ENCODE peak calls at places on chromosomes 3 and 15, in six cellular contexts. One of them, this sample, is unnamed.

GRCh38 chr15:62186578-62186977 is 21.5 kb upstream of the C2CD4B start:
- DNase-seq in fibroblast of pulmonary artery: no peak
- DNase-seq in left lung: no peak
- DNase-seq in foreskin keratinocyte: no peak
- DNase-seq in heart right ventricle: no peak
- DNase-seq in HFF-Myc: no peak
- DNase-seq in this sample: no peak

GRCh38 chr3:11995061-11995460 is 9.1 kb upstream of the SYN2 start:
- DNase-seq in left lung: no peak
- DNase-seq in HFF-Myc: no peak
- DNase-seq in heart right ventricle: no peak
- DNase-seq in foreskin keratinocyte: no peak
- DNase-seq in fibroblast of pulmonary artery: no peak
- DNase-seq in this sample: no peak

GRCh38 chr15:56040081-56041035 is 46.9 kb upstream of the NEDD4 start:
- DNase-seq in HFF-Myc: peak; percentile 94
- DNase-seq in left lung: peak; percentile 65
- DNase-seq in heart right ventricle: peak; percentile 51
- DNase-seq in fibroblast of pulmonary artery: peak; percentile 98
- DNase-seq in foreskin keratinocyte: peak; percentile 95
- DNase-seq in this sample: peak; percentile 96

GRCh38 chr3:36488077-36488789 is 107.9 kb downstream of the STAC start:
- DNase-seq in fibroblast of pulmonary artery: peak; percentile 7
- DNase-seq in heart right ventricle: no peak
- DNase-seq in foreskin keratinocyte: no peak
- DNase-seq in HFF-Myc: no peak
- DNase-seq in left lung: no peak
- DNase-seq in this sample: peak; percentile 6

GRCh38 chr3:78875851-78876250 is 891.9 kb downstream of the ROBO1 start:
- DNase-seq in heart right ventricle: no peak
- DNase-seq in fibroblast of pulmonary artery: no peak
- DNase-seq in left lung: no peak
- DNase-seq in foreskin keratinocyte: no peak
- DNase-seq in HFF-Myc: no peak
- DNase-seq in this sample: no peak

GRCh38 chr15:92395176-92395521 is 1.5 kb downstream of the ST8SIA2 start:
- DNase-seq in fibroblast of pulmonary artery: no peak
- DNase-seq in heart right ventricle: no peak
- DNase-seq in HFF-Myc: no peak
- DNase-seq in left lung: no peak
- DNase-seq in foreskin keratinocyte: no peak
- DNase-seq in this sample: no peak

GRCh38 chr15:81400640-81401236 is 26.7 kb upstream of the TMC3 start:
- DNase-seq in foreskin keratinocyte: no peak
- DNase-seq in HFF-Myc: peak; percentile 21
- DNase-seq in heart right ventricle: no peak
- DNase-seq in left lung: no peak
- DNase-seq in fibroblast of pulmonary artery: peak; percentile 81
- DNase-seq in this sample: peak; percentile 63

GRCh38 chr3:15630646-15631350 is 29.3 kb downstream of the BTD start:
- DNase-seq in fibroblast of pulmonary artery: peak; percentile 82
- DNase-seq in foreskin keratinocyte: no peak
- DNase-seq in HFF-Myc: no peak
- DNase-seq in left lung: no peak
- DNase-seq in heart right ventricle: no peak
- DNase-seq in this sample: peak; percentile 87

GRCh38 chr3:22922317-22922716 is 280.8 kb upstream of the UBE2E2 start:
- DNase-seq in heart right ventricle: no peak
- DNase-seq in fibroblast of pulmonary artery: peak; percentile 27
- DNase-seq in foreskin keratinocyte: no peak
- DNase-seq in HFF-Myc: no peak
- DNase-seq in left lung: no peak
- DNase-seq in this sample: peak; percentile 34

GRCh38 chr15:69217381-69217780 is 56.9 kb downstream of the GLCE start:
- DNase-seq in fibroblast of pulmonary artery: no peak
- DNase-seq in HFF-Myc: no peak
- DNase-seq in foreskin keratinocyte: no peak
- DNase-seq in heart right ventricle: no peak
- DNase-seq in left lung: no peak
- DNase-seq in this sample: no peak

GRCh38 chr15:70170096-70170699 is 72.5 kb upstream of the TLE3 start:
- DNase-seq in fibroblast of pulmonary artery: no peak
- DNase-seq in heart right ventricle: no peak
- DNase-seq in foreskin keratinocyte: no peak
- DNase-seq in HFF-Myc: no peak
- DNase-seq in left lung: no peak
- DNase-seq in this sample: no peak

GRCh38 chr3:174408310-174408709 is 450.8 kb upstream of the NAALADL2 start:
- DNase-seq in heart right ventricle: no peak
- DNase-seq in foreskin keratinocyte: no peak
- DNase-seq in left lung: no peak
- DNase-seq in HFF-Myc: no peak
- DNase-seq in fibroblast of pulmonary artery: peak; percentile 33
- DNase-seq in this sample: peak; percentile 14

GRCh38 chr3:186380622-186381380 is 18.8 kb upstream of the DGKG start:
- DNase-seq in HFF-Myc: no peak
- DNase-seq in left lung: no peak
- DNase-seq in foreskin keratinocyte: no peak
- DNase-seq in heart right ventricle: peak; percentile 32
- DNase-seq in fibroblast of pulmonary artery: peak; percentile 7
- DNase-seq in this sample: peak; percentile 22

GRCh38 chr3:156847746-156848339 is 21.7 kb downstream of the LEKR1 start:
- DNase-seq in heart right ventricle: no peak
- DNase-seq in left lung: no peak
- DNase-seq in HFF-Myc: no peak
- DNase-seq in fibroblast of pulmonary artery: no peak
- DNase-seq in foreskin keratinocyte: no peak
- DNase-seq in this sample: no peak

GRCh38 chr3:23668430-23668904 is 137.3 kb upstream of the UBE2E1 start:
- DNase-seq in HFF-Myc: peak; percentile 80
- DNase-seq in fibroblast of pulmonary artery: peak; percentile 86
- DNase-seq in left lung: no peak
- DNase-seq in heart right ventricle: no peak
- DNase-seq in foreskin keratinocyte: peak; percentile 76
- DNase-seq in this sample: peak; percentile 90

GRCh38 chr15:47846128-47846868 is 129.0 kb downstream of the SEMA6D start:
- DNase-seq in fibroblast of pulmonary artery: no peak
- DNase-seq in heart right ventricle: no peak
- DNase-seq in left lung: no peak
- DNase-seq in HFF-Myc: no peak
- DNase-seq in foreskin keratinocyte: no peak
- DNase-seq in this sample: no peak

GRCh38 chr3:46733026-46733800 is 15.5 kb upstream of the PRSS50 start:
- DNase-seq in fibroblast of pulmonary artery: peak; percentile 37
- DNase-seq in foreskin keratinocyte: no peak
- DNase-seq in HFF-Myc: no peak
- DNase-seq in left lung: no peak
- DNase-seq in heart right ventricle: peak; percentile 1
- DNase-seq in this sample: peak; percentile 19

GRCh38 chr3:47323431-47324277 is 40.9 kb downstream of the KLHL18 start:
- DNase-seq in left lung: no peak
- DNase-seq in HFF-Myc: no peak
- DNase-seq in heart right ventricle: no peak
- DNase-seq in foreskin keratinocyte: peak; percentile 48
- DNase-seq in fibroblast of pulmonary artery: peak; percentile 18
- DNase-seq in this sample: no peak

GRCh38 chr15:58438956-58439355 is 7.2 kb downstream of the LIPC start:
- DNase-seq in HFF-Myc: no peak
- DNase-seq in foreskin keratinocyte: no peak
- DNase-seq in fibroblast of pulmonary artery: peak; percentile 72
- DNase-seq in left lung: no peak
- DNase-seq in heart right ventricle: peak; percentile 65
- DNase-seq in this sample: peak; percentile 62

GRCh38 chr3:42014443-42014945 is 52.6 kb upstream of the ULK4 start:
- DNase-seq in fibroblast of pulmonary artery: peak; percentile 33
- DNase-seq in heart right ventricle: no peak
- DNase-seq in foreskin keratinocyte: no peak
- DNase-seq in HFF-Myc: no peak
- DNase-seq in left lung: no peak
- DNase-seq in this sample: no peak

GRCh38 chr3:42013652-42014442 is 51.9 kb upstream of the ULK4 start:
- DNase-seq in HFF-Myc: no peak
- DNase-seq in heart right ventricle: peak; percentile 52
- DNase-seq in fibroblast of pulmonary artery: no peak
- DNase-seq in foreskin keratinocyte: no peak
- DNase-seq in left lung: peak; percentile 54
- DNase-seq in this sample: no peak

GRCh38 chr3:42012378-42012934 is 50.6 kb upstream of the ULK4 start:
- DNase-seq in fibroblast of pulmonary artery: no peak
- DNase-seq in heart right ventricle: no peak
- DNase-seq in HFF-Myc: no peak
- DNase-seq in left lung: no peak
- DNase-seq in foreskin keratinocyte: peak; percentile 61
- DNase-seq in this sample: no peak

GRCh38 chr3:42012935-42013651 is 51.2 kb upstream of the ULK4 start:
- DNase-seq in heart right ventricle: peak; percentile 74
- DNase-seq in HFF-Myc: no peak
- DNase-seq in left lung: peak; percentile 86
- DNase-seq in foreskin keratinocyte: no peak
- DNase-seq in fibroblast of pulmonary artery: peak; percentile 65
- DNase-seq in this sample: peak; percentile 59

GRCh38 chr3:42014949-42015533 is 53.1 kb upstream of the ULK4 start:
- DNase-seq in foreskin keratinocyte: no peak
- DNase-seq in HFF-Myc: no peak
- DNase-seq in heart right ventricle: peak; percentile 77
- DNase-seq in left lung: peak; percentile 48
- DNase-seq in fibroblast of pulmonary artery: peak; percentile 51
- DNase-seq in this sample: no peak
- TF ChIP-seq CTCF in foreskin keratinocyte: no peak
- TF ChIP-seq CTCF in HFF-Myc: no peak
- TF ChIP-seq CTCF in heart right ventricle: no peak
- TF ChIP-seq CTCF in left lung: no peak
- TF ChIP-seq CTCF in fibroblast of pulmonary artery: no peak
- TF ChIP-seq CTCF in this sample: no peak

GRCh38 chr15:76776969-76777368 is 128.2 kb downstream of the SCAPER start:
- DNase-seq in fibroblast of pulmonary artery: no peak
- DNase-seq in heart right ventricle: no peak
- DNase-seq in left lung: no peak
- DNase-seq in foreskin keratinocyte: no peak
- DNase-seq in HFF-Myc: no peak
- DNase-seq in this sample: no peak
- TF ChIP-seq CTCF in fibroblast of pulmonary artery: no peak
- TF ChIP-seq CTCF in heart right ventricle: no peak
- TF ChIP-seq CTCF in left lung: no peak
- TF ChIP-seq CTCF in foreskin keratinocyte: no peak
- TF ChIP-seq CTCF in HFF-Myc: no peak
- TF ChIP-seq CTCF in this sample: no peak

GRCh38 chr3:9820543-9820942 is 10.5 kb downstream of the TTLL3 start:
- DNase-seq in HFF-Myc: no peak
- DNase-seq in fibroblast of pulmonary artery: no peak
- DNase-seq in heart right ventricle: no peak
- DNase-seq in foreskin keratinocyte: no peak
- DNase-seq in left lung: no peak
- DNase-seq in this sample: no peak

GRCh38 chr3:9818666-9819335 is 8.7 kb downstream of the TTLL3 start:
- DNase-seq in foreskin keratinocyte: no peak
- DNase-seq in HFF-Myc: no peak
- DNase-seq in heart right ventricle: no peak
- DNase-seq in left lung: no peak
- DNase-seq in fibroblast of pulmonary artery: no peak
- DNase-seq in this sample: no peak

GRCh38 chr3:9817437-9817836 is 7.4 kb downstream of the TTLL3 start:
- DNase-seq in heart right ventricle: no peak
- DNase-seq in fibroblast of pulmonary artery: no peak
- DNase-seq in HFF-Myc: no peak
- DNase-seq in left lung: no peak
- DNase-seq in foreskin keratinocyte: no peak
- DNase-seq in this sample: peak; percentile 16

GRCh38 chr3:9825461-9826040 is 15.5 kb downstream of the TTLL3 start:
- DNase-seq in HFF-Myc: no peak
- DNase-seq in heart right ventricle: no peak
- DNase-seq in left lung: no peak
- DNase-seq in foreskin keratinocyte: no peak
- DNase-seq in fibroblast of pulmonary artery: no peak
- DNase-seq in this sample: no peak

GRCh38 chr3:9820944-9821343 is 10.9 kb downstream of the TTLL3 start:
- DNase-seq in heart right ventricle: no peak
- DNase-seq in fibroblast of pulmonary artery: peak; percentile 46
- DNase-seq in foreskin keratinocyte: no peak
- DNase-seq in HFF-Myc: no peak
- DNase-seq in left lung: no peak
- DNase-seq in this sample: peak; percentile 30
- TF ChIP-seq CTCF in heart right ventricle: no peak
- TF ChIP-seq CTCF in fibroblast of pulmonary artery: peak; percentile 48
- TF ChIP-seq CTCF in foreskin keratinocyte: peak; percentile 58
- TF ChIP-seq CTCF in HFF-Myc: peak; percentile 41
- TF ChIP-seq CTCF in left lung: no peak
- TF ChIP-seq CTCF in this sample: peak; percentile 36

GRCh38 chr3:16653712-16654111 is 48.5 kb upstream of the DAZL start:
- DNase-seq in fibroblast of pulmonary artery: no peak
- DNase-seq in heart right ventricle: no peak
- DNase-seq in HFF-Myc: no peak
- DNase-seq in left lung: no peak
- DNase-seq in foreskin keratinocyte: no peak
- DNase-seq in this sample: no peak

GRCh38 chr3:16658933-16659793 is 53.9 kb upstream of the DAZL start:
- DNase-seq in fibroblast of pulmonary artery: no peak
- DNase-seq in left lung: no peak
- DNase-seq in foreskin keratinocyte: no peak
- DNase-seq in heart right ventricle: no peak
- DNase-seq in HFF-Myc: no peak
- DNase-seq in this sample: no peak

GRCh38 chr3:16663852-16664712 is 58.9 kb upstream of the DAZL start:
- DNase-seq in foreskin keratinocyte: no peak
- DNase-seq in left lung: no peak
- DNase-seq in HFF-Myc: no peak
- DNase-seq in heart right ventricle: no peak
- DNase-seq in fibroblast of pulmonary artery: no peak
- DNase-seq in this sample: no peak

DNA sequence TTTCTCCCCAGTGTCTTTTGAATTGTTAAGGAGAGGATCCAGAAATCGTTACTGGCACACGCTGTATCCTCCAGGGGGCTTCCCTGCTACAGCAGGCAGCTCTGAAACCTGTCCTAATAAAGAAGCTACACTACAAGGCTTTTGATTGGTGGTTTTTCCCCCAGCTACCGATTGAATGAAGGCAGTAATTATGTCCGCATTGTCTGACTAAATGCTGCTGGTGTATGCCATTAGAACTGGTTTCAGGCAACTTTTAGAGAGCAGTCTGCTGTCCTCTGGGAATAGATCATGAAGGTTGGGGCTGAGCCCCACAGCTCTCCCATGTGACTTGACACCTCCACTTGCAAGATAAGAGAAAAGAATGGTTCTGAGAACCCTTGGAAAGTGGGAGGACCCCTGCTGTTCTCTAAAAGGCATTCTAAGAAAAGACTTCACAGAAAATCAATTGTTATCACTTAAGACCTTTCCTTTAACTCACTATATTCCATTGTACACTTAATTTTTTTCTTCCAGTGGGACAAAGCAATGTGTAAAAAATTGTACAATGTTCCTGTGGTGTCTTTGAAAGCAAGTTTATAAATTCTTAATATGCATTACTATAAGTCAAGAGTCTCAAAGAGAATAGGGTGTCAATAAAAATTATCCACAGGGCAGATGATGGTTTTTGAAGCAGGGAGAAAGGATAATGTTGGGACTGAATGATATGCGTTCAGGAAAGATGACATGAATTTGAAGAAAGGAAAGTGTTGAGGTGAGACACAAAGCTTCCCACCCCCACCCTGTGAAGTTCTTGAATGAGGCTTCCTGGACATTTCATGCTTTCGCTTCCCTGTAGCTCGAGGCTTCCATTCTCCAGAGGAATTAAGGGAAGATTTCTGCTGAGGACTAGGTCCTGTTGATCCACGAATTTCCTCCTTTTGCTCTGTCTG is 53.0 kb upstream of the DAZL start:
- DNase-seq in heart right ventricle: no peak
- DNase-seq in HFF-Myc: no peak
- DNase-seq in fibroblast of pulmonary artery: peak; percentile 27
- DNase-seq in left lung: no peak
- DNase-seq in foreskin keratinocyte: no peak
- DNase-seq in this sample: no peak
- TF ChIP-seq CTCF in heart right ventricle: peak; percentile 46
- TF ChIP-seq CTCF in HFF-Myc: peak; percentile 26
- TF ChIP-seq CTCF in fibroblast of pulmonary artery: peak; percentile 26
- TF ChIP-seq CTCF in left lung: no peak
- TF ChIP-seq CTCF in foreskin keratinocyte: no peak
- TF ChIP-seq CTCF in this sample: no peak

This sample was measured in MCF 10A.